ENCODE peak calls at places on chromosomes 11 and 22, in nine cellular contexts. V is HFFc6, H is AG04450, S is transverse colon, Q is BJ, U is neural crest cell, P is Peyer's patch, D is colonic mucosa, G is B cell. M is an unnamed sample.

GRCh38 chr11:34987617-34988016 is 71.2 kb downstream of the PDHX start:
- DNase-seq in H (no peak), S (no peak), V (no peak), U (no peak), G (no peak), D (no peak), Q (no peak), P (no peak), M (no peak)

GRCh38 chr11:61973603-61974162 is 6.2 kb upstream of the FTH1 start:
- DNase-seq in H (no peak), G (no peak), U (no peak), Q (no peak), D (peak; percentile 40), S (no peak), V (no peak), P (no peak), M (peak; percentile 49)

GRCh38 chr22:39368402-39368801 is 18.6 kb downstream of the SYNGR1 start:
- DNase-seq in Q (no peak), U (no peak), H (no peak), S (no peak), D (no peak), P (no peak), G (no peak), V (no peak), M (no peak)

GRCh38 chr22:25747245-25747944 is 5.4 kb downstream of the MYO18B start:
- DNase-seq in G (no peak), V (peak; percentile 65), S (peak; percentile 56), D (no peak), U (no peak), P (no peak), Q (peak; percentile 96), H (peak; percentile 36), M (peak; percentile 93)

GRCh38 chr11:106077609-106078517 is at the start of gene AASDHPPT:
- DNase-seq in V (peak; percentile 9), P (no peak), G (no peak), D (peak; percentile 26), U (no peak), S (no peak), H (no peak), Q (no peak), M (no peak)

GRCh38 chr11:2462986-2463765 is 18.4 kb downstream of the KCNQ1 start:
- DNase-seq in G (peak; percentile 55), S (peak; percentile 87), H (no peak), V (no peak), U (no peak), Q (no peak), D (peak; percentile 88), P (peak; percentile 71), M (no peak)

GRCh38 chr11:86678823-86679222 is 6.4 kb upstream of the ME3 start:
- DNase-seq in G (no peak), V (peak; percentile 40), D (no peak), H (peak; percentile 33), Q (no peak), P (no peak), U (no peak), S (no peak), M (no peak)

GRCh38 chr11:48105096-48105990 is 111.3 kb upstream of the OR4B1 start:
- DNase-seq in Q (no peak), S (no peak), U (no peak), P (no peak), D (no peak), V (no peak), G (no peak), H (no peak), M (no peak)

GRCh38 chr11:114192841-114193389 is 103.3 kb upstream of the NNMT start:
- DNase-seq in U (no peak), V (no peak), D (no peak), S (no peak), P (no peak), H (no peak), G (no peak), Q (no peak), M (peak; percentile 59)

GRCh38 chr11:6413791-6414231 is 5.1 kb downstream of the APBB1 start:
- DNase-seq in Q (no peak), D (no peak), V (no peak), U (no peak), G (no peak), P (no peak), H (no peak), S (no peak), M (no peak)

GRCh38 chr11:10314199-10315072 is 9.6 kb downstream of the ADM start:
- DNase-seq in Q (no peak), U (no peak), G (peak; percentile 68), H (no peak), P (peak; percentile 29), V (no peak), S (no peak), D (no peak), M (no peak)

GRCh38 chr11:1194977-1195689 is 27.7 kb upstream of the MUC5B start:
- DNase-seq in S (peak; percentile 4), D (no peak), V (no peak), Q (no peak), H (no peak), G (peak; percentile 31), P (no peak), U (no peak), M (no peak)

GRCh38 chr11:79196950-79197349 is 243.9 kb downstream of the TENM4 start:
- DNase-seq in S (no peak), D (no peak), G (no peak), V (no peak), P (no peak), Q (no peak), U (no peak), H (no peak), M (no peak)

DNA sequence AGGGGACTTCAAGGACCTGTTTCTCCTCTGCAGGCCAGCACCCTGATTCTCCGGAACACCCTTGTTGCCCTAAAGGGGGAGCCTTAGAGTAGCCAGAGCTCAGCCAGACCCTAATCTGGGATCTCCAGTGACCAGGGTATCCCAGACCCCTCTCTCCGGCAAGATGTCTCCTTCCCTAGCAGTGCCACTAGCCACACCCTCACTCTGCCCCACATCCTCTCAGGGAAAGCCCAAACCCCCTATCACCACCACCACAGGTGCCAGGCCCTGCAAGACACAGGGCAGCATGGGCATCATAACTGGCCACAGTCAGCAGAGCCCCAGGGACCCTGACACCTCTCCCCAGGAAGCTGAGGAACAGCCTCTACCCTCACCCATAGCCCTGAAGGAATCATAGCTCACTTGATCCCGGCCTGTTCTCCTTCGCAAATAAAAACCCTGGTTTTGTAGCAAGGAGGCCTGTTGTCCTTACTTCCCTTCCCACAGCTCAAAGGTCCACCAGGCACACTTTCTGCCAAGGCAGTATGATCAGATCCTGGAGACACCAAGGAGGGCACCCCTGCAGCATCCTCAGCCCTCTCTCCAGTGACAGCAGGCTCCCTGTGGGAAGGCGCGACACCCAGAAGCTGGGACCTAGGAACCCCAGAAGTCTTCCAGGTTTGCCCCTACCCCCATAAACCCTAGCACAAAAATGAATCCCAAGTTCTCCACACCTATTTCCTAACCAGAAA is 4.6 kb downstream of the CFL1 start:
- DNase-seq in Q (no peak), P (no peak), G (no peak), V (no peak), U (no peak), S (peak; percentile 18), H (no peak), D (peak; percentile 40), M (peak; percentile 49)
- TF ChIP-seq CTCF in Q (no peak), P (no peak), G (no peak), V (peak; percentile 26), U (no peak), S (no peak), H (no peak), D (no peak), M (no peak)

DNA sequence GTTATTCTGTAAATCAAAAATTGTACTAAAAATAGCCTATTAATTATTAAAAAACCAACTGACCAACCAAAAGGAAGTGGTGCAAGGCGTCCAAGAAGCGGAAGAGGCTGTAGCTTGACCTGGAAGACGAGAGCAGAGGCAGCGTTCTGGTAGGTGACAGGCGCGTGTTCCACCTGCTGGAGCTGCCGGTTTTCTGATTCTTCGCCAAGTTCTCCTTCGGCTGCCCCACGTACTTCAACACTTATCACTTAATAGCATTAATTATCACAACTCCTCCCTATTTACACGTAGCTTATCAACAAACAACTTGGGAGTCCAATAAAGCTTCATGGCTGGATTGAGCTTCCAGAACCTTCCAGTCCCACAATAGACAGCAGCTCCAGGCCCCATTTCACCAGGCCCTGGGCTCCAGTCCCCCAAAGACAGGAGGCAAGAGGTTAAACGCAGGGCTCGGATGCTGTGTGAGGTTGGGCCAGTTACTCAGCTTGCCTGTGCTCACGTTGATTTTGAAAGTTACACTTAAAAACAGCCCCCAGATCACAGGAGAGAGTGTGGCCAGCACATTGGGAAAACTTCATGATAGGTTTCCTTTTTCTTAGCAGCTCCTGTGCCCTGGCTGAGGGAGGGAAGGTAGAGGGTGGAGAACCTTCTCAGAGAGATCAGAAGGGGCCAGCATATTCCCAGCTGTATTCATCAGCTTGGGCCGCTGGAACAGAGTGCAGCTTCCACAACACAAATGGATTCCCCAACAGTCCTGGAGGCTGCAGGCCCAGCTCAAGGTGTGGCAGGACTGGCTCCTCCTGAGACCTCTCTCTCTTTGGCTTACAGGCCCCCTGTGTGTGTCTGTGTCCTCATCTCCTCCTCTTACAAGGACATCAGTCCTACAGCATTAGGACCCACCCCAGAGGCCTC is 54.2 kb upstream of the FGF3 start:
- DNase-seq in H (no peak), P (no peak), U (no peak), Q (no peak), V (no peak), G (no peak), D (no peak), S (no peak), M (peak; percentile 39)
- TF ChIP-seq CTCF in H (no peak), P (no peak), U (no peak), Q (no peak), V (no peak), G (no peak), D (no peak), S (no peak), M (no peak)

DNA sequence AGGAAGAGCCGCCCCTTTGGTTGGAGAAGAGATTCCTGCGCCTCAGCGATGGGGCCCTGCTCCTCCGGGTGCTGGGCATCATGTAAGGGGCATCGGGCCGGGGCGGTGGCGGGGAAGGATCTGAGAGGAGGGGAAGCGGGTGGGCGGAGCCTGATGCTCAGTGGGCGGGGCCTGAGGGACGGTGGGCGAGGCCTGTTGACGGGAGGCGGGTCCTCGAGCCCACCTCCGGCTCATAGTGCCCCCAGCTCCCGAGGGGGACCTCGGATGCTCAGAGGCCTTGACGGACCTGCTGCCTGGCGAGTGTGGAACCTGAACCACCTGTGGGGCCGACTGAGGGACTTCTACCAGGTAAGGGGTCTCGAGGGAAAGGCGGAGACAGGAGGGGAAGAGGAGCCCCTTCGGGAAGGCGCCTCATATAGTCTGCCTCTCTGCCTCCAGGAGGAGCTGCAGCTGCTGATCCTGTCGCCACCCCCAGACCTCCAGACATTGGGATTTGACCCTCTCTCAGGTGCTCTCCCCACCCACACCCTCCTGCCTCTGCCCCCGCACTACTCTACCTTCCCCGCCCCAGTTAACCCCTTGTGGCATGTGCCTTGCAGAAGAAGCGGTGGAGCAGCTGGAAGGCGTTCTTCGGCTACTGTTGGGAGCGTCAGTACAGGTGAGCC is 799 bp downstream of the CCDC88B start:
- DNase-seq in U (peak; percentile 62), P (peak; percentile 90), Q (no peak), H (no peak), G (peak; percentile 83), V (no peak), D (peak; percentile 90), S (peak; percentile 87), M (no peak)
- TF ChIP-seq CTCF in U (no peak), P (no peak), Q (peak; percentile 9), H (no peak), G (no peak), V (no peak), D (no peak), S (no peak), M (no peak)

DNA sequence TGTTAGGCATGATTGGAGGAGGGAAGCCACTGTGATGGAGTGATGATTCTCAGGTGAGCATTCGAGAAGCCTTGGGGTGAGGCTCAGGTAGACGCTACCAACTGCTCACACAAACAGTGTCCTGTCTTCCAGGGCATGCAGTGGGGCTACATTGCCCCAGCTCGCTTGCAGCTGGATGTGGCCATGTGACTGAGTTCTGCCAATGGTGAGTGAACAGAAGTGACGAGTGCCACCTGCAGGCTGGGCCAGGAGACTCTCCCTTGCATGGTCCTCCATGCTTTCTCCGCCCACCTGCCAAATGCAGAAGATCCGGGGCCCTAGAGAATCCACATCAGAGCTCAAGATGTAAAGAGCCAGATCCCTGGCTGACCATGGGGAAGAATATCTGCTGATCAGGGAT is 195.9 kb downstream of the BCR start:
- DNase-seq in S (peak; percentile 55), Q (no peak), U (no peak), H (no peak), V (peak; percentile 2), G (no peak), D (peak; percentile 59), P (no peak), M (no peak)
- TF ChIP-seq CTCF in S (peak; percentile 51), Q (peak; percentile 16), U (peak; percentile 24), H (peak; percentile 27), V (peak; percentile 54), G (no peak), D (peak; percentile 41), P (peak; percentile 60), M (no peak)

M was measured in tibial artery.